ENCODE peak calls at places on chromosomes 2 and 18, in six cellular contexts. K, B, G, O, Q and L are unnamed samples.

GRCh38 chr2:26606847-26607190 is 34.3 kb downstream of the CIB4 start:
- DNase-seq in K (no peak), B (peak; percentile 25), G (no peak), O (no peak), Q (no peak), L (no peak)

GRCh38 chr2:208112969-208113368 is 11.4 kb downstream of the CRYGD start:
- DNase-seq in K (no peak), B (no peak), G (no peak), O (no peak), Q (no peak), L (no peak)

GRCh38 chr18:48780151-48781001 is 170.4 kb downstream of the SMAD7 start:
- DNase-seq in K (no peak), B (peak; percentile 55), G (no peak), O (no peak), Q (no peak), L (no peak)

GRCh38 chr2:121078869-121079268 is 206.1 kb downstream of the TFCP2L1 start:
- DNase-seq in K (no peak), B (no peak), G (no peak), O (no peak), Q (no peak), L (no peak)

GRCh38 chr2:197042613-197043248 is 116.2 kb upstream of the PGAP1 start:
- DNase-seq in K (no peak), B (no peak), G (no peak), O (no peak), Q (no peak), L (no peak)

GRCh38 chr2:114068438-114068837 is 178.5 kb downstream of the ACTR3 start:
- DNase-seq in K (no peak), B (peak; percentile 1), G (no peak), O (no peak), Q (no peak), L (no peak)

GRCh38 chr18:45687617-45688016 is 36.4 kb upstream of the SLC14A1 start:
- DNase-seq in K (no peak), B (no peak), G (no peak), O (no peak), Q (peak; percentile 67), L (peak; percentile 64)

GRCh38 chr2:48558436-48558835 is 28.5 kb downstream of the STON1 start:
- DNase-seq in K (no peak), B (no peak), G (no peak), O (no peak), Q (no peak), L (no peak)

GRCh38 chr18:67475673-67476072 is 40.8 kb downstream of the DSEL start:
- DNase-seq in K (no peak), B (no peak), G (no peak), O (no peak), Q (no peak), L (no peak)

GRCh38 chr2:121804340-121804739 is 48.9 kb downstream of the TSN start:
- DNase-seq in K (no peak), B (no peak), G (no peak), O (no peak), Q (peak; percentile 20), L (peak; percentile 72)